ENCODE peak calls at places on chromosomes 7 and 10, in four cellular contexts. One of them, this sample, is unnamed.

GRCh38 chr7:67438174-67438837 is 441.7 kb downstream of the TYW1 start:
- DNase-seq in IMR-90: no peak
- DNase-seq in GM12891: no peak
- DNase-seq in prostate gland: no peak
- DNase-seq in this sample: peak

GRCh38 chr7:88141025-88141424 is 78.8 kb downstream of the SRI start:
- DNase-seq in GM12891: no peak
- DNase-seq in prostate gland: peak
- DNase-seq in IMR-90: no peak
- DNase-seq in this sample: no peak

GRCh38 chr10:5587151-5588079 is 62.7 kb downstream of the CALML3 start:
- DNase-seq in GM12891: no peak
- DNase-seq in IMR-90: no peak
- DNase-seq in prostate gland: no peak
- DNase-seq in this sample: no peak

GRCh38 chr10:71255817-71256660 is 43.7 kb downstream of the UNC5B start:
- DNase-seq in prostate gland: peak
- DNase-seq in IMR-90: peak
- DNase-seq in GM12891: no peak
- DNase-seq in this sample: no peak

GRCh38 chr10:119268871-119269506 is 61.6 kb downstream of the GRK5 start:
- DNase-seq in prostate gland: no peak
- DNase-seq in IMR-90: peak
- DNase-seq in GM12891: peak
- DNase-seq in this sample: no peak

GRCh38 chr7:157485961-157486510 is 149.2 kb downstream of the DNAJB6 start:
- DNase-seq in IMR-90: no peak
- DNase-seq in prostate gland: no peak
- DNase-seq in GM12891: no peak
- DNase-seq in this sample: no peak

GRCh38 chr10:132314336-132314735 is 6.6 kb upstream of the STK32C start:
- DNase-seq in GM12891: no peak
- DNase-seq in IMR-90: no peak
- DNase-seq in prostate gland: no peak
- DNase-seq in this sample: no peak

GRCh38 chr10:97812696-97813095 is 36.9 kb upstream of the GOLGA7B start:
- DNase-seq in IMR-90: no peak
- DNase-seq in prostate gland: no peak
- DNase-seq in GM12891: no peak
- DNase-seq in this sample: no peak

GRCh38 chr7:80428161-80429054 is 83.5 kb downstream of the GNAT3 start:
- DNase-seq in GM12891: peak
- DNase-seq in IMR-90: peak
- DNase-seq in prostate gland: peak
- DNase-seq in this sample: peak

DNA sequence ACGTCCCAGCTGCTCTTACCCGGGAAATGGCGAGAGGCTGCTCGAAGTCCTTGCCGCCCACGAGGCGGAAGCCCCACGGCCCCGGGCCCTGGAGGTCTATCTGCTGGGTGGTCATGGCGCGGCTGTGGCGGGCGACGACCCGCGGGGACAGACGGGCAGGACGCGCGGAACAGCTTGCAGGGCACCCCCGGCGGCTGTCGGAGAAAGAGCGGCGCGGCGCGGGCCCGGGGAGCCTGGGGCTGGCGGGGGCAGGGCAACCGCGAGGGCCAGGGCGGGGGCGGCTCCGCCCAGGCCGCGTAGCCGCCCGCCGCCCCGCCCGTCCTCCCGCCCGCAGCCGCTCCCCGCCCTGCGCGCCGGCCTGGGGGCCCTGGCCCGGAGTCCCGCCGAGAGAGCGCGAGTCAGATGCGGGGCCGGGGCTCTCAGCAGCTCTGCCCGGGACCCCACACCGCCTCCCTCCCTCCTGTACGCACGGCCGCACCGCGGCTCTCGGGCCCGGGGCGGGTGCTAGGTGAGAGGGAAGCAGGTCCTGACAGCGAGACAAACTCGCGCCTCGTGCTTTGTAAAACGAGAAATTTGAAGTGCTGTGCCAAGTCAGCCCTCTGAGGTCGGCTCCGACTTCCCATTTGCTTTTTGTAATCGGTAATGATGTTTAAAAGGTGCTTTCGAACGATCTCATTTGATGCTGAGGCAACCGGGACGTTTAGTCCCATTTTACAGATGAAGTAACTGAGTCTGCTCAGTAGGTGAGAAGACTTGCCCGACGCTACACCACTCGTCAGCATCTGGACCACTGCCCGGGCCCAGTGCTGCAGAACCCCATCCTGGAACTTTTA is at the start of gene PDLIM1:
- DNase-seq in GM12891: peak
- DNase-seq in IMR-90: peak
- DNase-seq in prostate gland: peak
- DNase-seq in this sample: peak
- TF ChIP-seq POLR2A in GM12891: peak
- TF ChIP-seq POLR2A in IMR-90: peak
- TF ChIP-seq POLR2A in prostate gland: peak
- TF ChIP-seq POLR2A in this sample: no peak

DNA sequence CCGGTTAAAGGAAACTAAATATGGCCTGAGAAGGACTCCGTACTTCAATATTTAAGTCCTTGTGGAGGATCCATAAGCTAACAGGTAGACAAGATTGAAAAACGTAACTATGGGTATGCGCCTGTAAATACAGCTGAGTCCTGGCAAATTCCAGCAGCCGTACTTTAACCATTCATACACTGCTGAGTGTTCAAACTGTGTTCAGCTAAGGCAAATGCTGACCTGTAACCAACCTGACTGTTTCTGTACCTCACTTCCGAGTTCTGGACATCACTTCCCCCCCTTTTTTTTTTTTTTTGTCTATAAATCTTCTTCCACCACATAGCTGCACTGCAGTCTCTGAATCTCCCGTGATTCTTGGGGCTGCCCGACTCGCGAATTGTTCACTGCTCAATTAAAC is 69.1 kb downstream of the SRPK2 start:
- DNase-seq in GM12891: no peak
- DNase-seq in IMR-90: no peak
- DNase-seq in prostate gland: no peak
- DNase-seq in this sample: no peak
- TF ChIP-seq POLR2A in GM12891: peak
- TF ChIP-seq POLR2A in IMR-90: no peak
- TF ChIP-seq POLR2A in prostate gland: no peak
- TF ChIP-seq POLR2A in this sample: no peak

GRCh38 chr10:79347226-79347893 is at the start of gene PPIF:
- DNase-seq in prostate gland: peak
- DNase-seq in IMR-90: peak
- DNase-seq in GM12891: peak
- DNase-seq in this sample: peak
- TF ChIP-seq POLR2A in prostate gland: peak
- TF ChIP-seq POLR2A in IMR-90: peak
- TF ChIP-seq POLR2A in GM12891: peak
- TF ChIP-seq POLR2A in this sample: no peak

DNA sequence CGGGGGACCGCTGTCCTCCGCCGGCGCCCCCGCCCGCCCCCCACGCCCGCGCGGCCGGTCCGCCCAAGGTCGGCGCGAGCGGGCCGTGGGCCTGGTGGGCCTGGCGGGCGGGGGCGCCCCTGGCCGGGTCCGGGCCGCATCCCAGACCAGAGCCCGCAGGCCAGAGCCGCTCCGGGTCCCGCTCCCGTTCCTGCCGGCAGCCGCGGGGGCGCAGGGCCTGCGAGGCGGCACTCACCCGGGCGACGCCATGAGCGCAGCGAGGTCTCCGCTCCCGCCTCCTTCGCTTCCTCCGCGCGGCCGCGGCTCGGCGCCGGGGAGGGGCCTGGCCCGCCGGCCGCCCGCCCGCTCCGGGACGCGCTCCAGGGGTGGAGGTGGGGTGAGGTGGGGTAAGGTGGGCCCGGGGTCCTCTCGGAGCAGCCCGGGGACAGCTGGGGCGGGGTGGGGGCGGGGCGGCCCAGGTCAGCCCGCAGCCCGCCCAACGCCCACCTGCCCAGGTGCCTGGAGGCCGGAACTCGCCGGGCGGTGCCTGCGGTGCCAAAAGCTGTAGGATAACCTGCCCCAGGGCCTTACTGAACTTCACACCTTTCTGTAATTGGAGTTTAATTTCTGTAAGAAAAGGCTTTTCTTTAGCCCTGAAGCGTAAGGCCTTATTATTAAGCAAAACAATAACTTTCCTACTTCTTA is at the start of gene URGCP:
- DNase-seq in GM12891: peak
- DNase-seq in IMR-90: peak
- DNase-seq in prostate gland: peak
- DNase-seq in this sample: peak
- TF ChIP-seq POLR2A in GM12891: no peak
- TF ChIP-seq POLR2A in IMR-90: peak
- TF ChIP-seq POLR2A in prostate gland: no peak
- TF ChIP-seq POLR2A in this sample: no peak

GRCh38 chr7:101232141-101232821 is 5.3 kb downstream of the CLDN15 start:
- DNase-seq in prostate gland: peak
- DNase-seq in IMR-90: no peak
- DNase-seq in GM12891: no peak
- DNase-seq in this sample: peak
- TF ChIP-seq POLR2A in prostate gland: peak
- TF ChIP-seq POLR2A in IMR-90: no peak
- TF ChIP-seq POLR2A in GM12891: no peak
- TF ChIP-seq POLR2A in this sample: no peak

GRCh38 chr10:99659031-99659867 is at the start of gene ENTPD7:
- DNase-seq in GM12891: peak
- DNase-seq in prostate gland: peak
- DNase-seq in IMR-90: peak
- DNase-seq in this sample: peak
- TF ChIP-seq POLR2A in GM12891: no peak
- TF ChIP-seq POLR2A in prostate gland: peak
- TF ChIP-seq POLR2A in IMR-90: peak
- TF ChIP-seq POLR2A in this sample: no peak

DNA sequence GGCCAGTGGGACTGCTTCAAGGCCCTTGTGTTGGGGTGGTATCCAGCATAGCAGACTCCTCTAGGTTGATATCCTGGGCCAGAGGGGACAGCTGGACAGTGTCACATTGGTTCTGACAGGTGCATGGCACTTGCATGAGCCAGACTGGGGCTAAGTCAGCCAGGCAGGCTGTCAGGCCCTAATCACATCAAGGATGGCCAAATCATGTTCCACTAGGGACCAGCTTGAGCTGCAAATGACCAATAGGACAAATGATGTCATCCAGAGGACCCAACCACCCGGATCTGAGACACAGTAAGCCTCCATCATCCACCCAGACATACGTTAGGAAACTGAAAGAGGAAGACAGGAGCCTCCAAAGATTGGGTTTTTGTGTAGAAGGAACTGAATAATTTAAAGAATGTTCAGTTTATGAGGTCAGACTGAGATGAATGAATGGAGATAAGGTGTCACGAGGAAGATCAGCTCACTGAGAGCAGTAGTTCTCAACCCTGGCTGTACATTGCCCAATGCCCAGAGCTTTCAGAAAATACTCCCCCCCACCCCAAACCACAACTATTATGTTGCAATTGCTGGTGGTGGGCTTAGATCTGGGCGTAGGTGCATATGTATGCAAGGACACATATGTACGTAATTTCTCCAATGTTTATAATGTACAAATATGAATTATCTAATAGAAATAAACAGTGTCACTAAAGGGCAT is 75.2 kb upstream of the INHBA start:
- DNase-seq in IMR-90: no peak
- DNase-seq in prostate gland: no peak
- DNase-seq in GM12891: no peak
- DNase-seq in this sample: no peak
- TF ChIP-seq POLR2A in IMR-90: no peak
- TF ChIP-seq POLR2A in prostate gland: no peak
- TF ChIP-seq POLR2A in GM12891: no peak
- TF ChIP-seq POLR2A in this sample: no peak

DNA sequence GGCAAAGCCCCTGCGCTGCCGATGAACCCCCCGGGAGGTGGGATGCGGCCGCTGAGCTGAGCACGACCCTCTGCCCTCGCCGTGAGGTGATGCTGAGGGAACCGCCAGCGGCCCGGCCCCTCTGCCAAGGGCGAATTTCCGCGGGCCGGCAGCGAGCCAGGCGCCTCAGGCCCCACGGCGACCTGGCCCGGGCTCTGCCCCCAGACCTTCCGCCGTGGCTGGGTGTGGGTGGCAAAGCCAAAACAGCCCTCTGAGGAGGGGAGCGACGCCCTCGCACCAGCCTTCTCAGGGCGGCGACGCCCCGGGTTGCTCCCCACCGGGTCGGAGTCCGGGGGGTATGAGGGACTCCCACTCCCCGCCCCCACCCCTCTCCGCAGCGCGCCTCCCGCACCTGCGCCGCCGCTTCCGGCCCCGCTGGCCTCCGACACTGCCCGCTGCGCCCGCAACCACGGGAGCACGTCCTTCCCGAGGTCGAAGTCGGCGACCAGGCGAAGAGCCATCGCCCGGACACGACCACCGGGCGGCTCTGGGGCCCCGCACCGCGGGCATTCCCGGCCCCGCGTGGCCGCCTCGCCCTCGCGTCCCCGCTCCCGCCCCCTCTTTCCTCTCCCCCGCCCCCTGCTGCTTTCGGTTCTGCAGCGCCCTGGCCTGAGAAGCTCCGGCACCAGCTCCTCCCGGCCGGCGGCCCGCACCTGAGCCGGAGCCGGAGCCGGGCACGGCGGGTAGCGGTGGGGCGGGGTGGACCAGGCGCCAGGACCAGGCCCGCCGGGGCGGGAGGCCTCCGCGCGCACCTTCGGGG is at the start of gene GSAP:
- DNase-seq in prostate gland: peak
- DNase-seq in GM12891: peak
- DNase-seq in IMR-90: no peak
- DNase-seq in this sample: peak
- TF ChIP-seq POLR2A in prostate gland: no peak
- TF ChIP-seq POLR2A in GM12891: peak
- TF ChIP-seq POLR2A in IMR-90: no peak
- TF ChIP-seq POLR2A in this sample: no peak

This sample was measured in testis.